ENCODE peak calls at places on chromosomes 3 and 15, in eight cellular contexts. One of them, this sample, is unnamed.

GRCh38 chr3:63096248-63097058 is 181.7 kb upstream of the SYNPR start:
- DNase-seq in mesenteric fat pad: no peak
- DNase-seq in NCI-H510A: no peak
- DNase-seq in activated CD4-positive, alpha-beta T cell treated with anti-CD3 and anti-CD28 coated beads, Interleukin-2, amount 50 U/mL, for 48 hours: no peak
- DNase-seq in uterus: no peak
- DNase-seq in cerebellar cortex: no peak
- DNase-seq in stimulated activated effector memory CD8-positive, alpha-beta T cell treated with anti-CD3 and anti-CD28 coated beads, Interleukin-12 subunit alpha, Interleukin-12 subunit beta, amount 100 ng/mL, for 72 hours: no peak
- DNase-seq in fibroblast of villous mesenchyme: no peak
- DNase-seq in this sample: no peak

GRCh38 chr3:193794002-193794835 is 201.2 kb downstream of the OPA1 start:
- DNase-seq in mesenteric fat pad: no peak
- DNase-seq in NCI-H510A: no peak
- DNase-seq in activated CD4-positive, alpha-beta T cell treated with anti-CD3 and anti-CD28 coated beads, Interleukin-2, amount 50 U/mL, for 48 hours: no peak
- DNase-seq in uterus: no peak
- DNase-seq in cerebellar cortex: no peak
- DNase-seq in stimulated activated effector memory CD8-positive, alpha-beta T cell treated with anti-CD3 and anti-CD28 coated beads, Interleukin-12 subunit alpha, Interleukin-12 subunit beta, amount 100 ng/mL, for 72 hours: no peak
- DNase-seq in fibroblast of villous mesenchyme: peak
- DNase-seq in this sample: no peak

GRCh38 chr3:77319711-77320110 is 279.8 kb downstream of the ROBO2 start:
- DNase-seq in mesenteric fat pad: no peak
- DNase-seq in NCI-H510A: no peak
- DNase-seq in activated CD4-positive, alpha-beta T cell treated with anti-CD3 and anti-CD28 coated beads, Interleukin-2, amount 50 U/mL, for 48 hours: no peak
- DNase-seq in uterus: no peak
- DNase-seq in cerebellar cortex: no peak
- DNase-seq in stimulated activated effector memory CD8-positive, alpha-beta T cell treated with anti-CD3 and anti-CD28 coated beads, Interleukin-12 subunit alpha, Interleukin-12 subunit beta, amount 100 ng/mL, for 72 hours: no peak
- DNase-seq in fibroblast of villous mesenchyme: peak
- DNase-seq in this sample: no peak

GRCh38 chr15:65377105-65377975 is 462 bp downstream of the IGDCC3 start:
- DNase-seq in mesenteric fat pad: no peak
- DNase-seq in NCI-H510A: no peak
- DNase-seq in activated CD4-positive, alpha-beta T cell treated with anti-CD3 and anti-CD28 coated beads, Interleukin-2, amount 50 U/mL, for 48 hours: peak
- DNase-seq in uterus: no peak
- DNase-seq in cerebellar cortex: peak
- DNase-seq in stimulated activated effector memory CD8-positive, alpha-beta T cell treated with anti-CD3 and anti-CD28 coated beads, Interleukin-12 subunit alpha, Interleukin-12 subunit beta, amount 100 ng/mL, for 72 hours: no peak
- DNase-seq in fibroblast of villous mesenchyme: peak
- DNase-seq in this sample: no peak

GRCh38 chr3:9732753-9733115 is 1.2 kb downstream of the BRPF1 start:
- DNase-seq in mesenteric fat pad: no peak
- DNase-seq in NCI-H510A: no peak
- DNase-seq in activated CD4-positive, alpha-beta T cell treated with anti-CD3 and anti-CD28 coated beads, Interleukin-2, amount 50 U/mL, for 48 hours: no peak
- DNase-seq in uterus: no peak
- DNase-seq in cerebellar cortex: peak
- DNase-seq in stimulated activated effector memory CD8-positive, alpha-beta T cell treated with anti-CD3 and anti-CD28 coated beads, Interleukin-12 subunit alpha, Interleukin-12 subunit beta, amount 100 ng/mL, for 72 hours: no peak
- DNase-seq in fibroblast of villous mesenchyme: no peak
- DNase-seq in this sample: no peak

GRCh38 chr3:111989061-111989678 is 9.6 kb upstream of the TAGLN3 start:
- DNase-seq in mesenteric fat pad: no peak
- DNase-seq in NCI-H510A: no peak
- DNase-seq in activated CD4-positive, alpha-beta T cell treated with anti-CD3 and anti-CD28 coated beads, Interleukin-2, amount 50 U/mL, for 48 hours: no peak
- DNase-seq in uterus: no peak
- DNase-seq in cerebellar cortex: peak
- DNase-seq in stimulated activated effector memory CD8-positive, alpha-beta T cell treated with anti-CD3 and anti-CD28 coated beads, Interleukin-12 subunit alpha, Interleukin-12 subunit beta, amount 100 ng/mL, for 72 hours: no peak
- DNase-seq in fibroblast of villous mesenchyme: peak
- DNase-seq in this sample: no peak

GRCh38 chr3:59251899-59252298 is 202.1 kb upstream of the CFAP20DC start:
- DNase-seq in mesenteric fat pad: no peak
- DNase-seq in NCI-H510A: no peak
- DNase-seq in activated CD4-positive, alpha-beta T cell treated with anti-CD3 and anti-CD28 coated beads, Interleukin-2, amount 50 U/mL, for 48 hours: no peak
- DNase-seq in uterus: no peak
- DNase-seq in cerebellar cortex: no peak
- DNase-seq in stimulated activated effector memory CD8-positive, alpha-beta T cell treated with anti-CD3 and anti-CD28 coated beads, Interleukin-12 subunit alpha, Interleukin-12 subunit beta, amount 100 ng/mL, for 72 hours: no peak
- DNase-seq in fibroblast of villous mesenchyme: peak
- DNase-seq in this sample: no peak

GRCh38 chr3:61927332-61927731 is 366.0 kb downstream of the PTPRG start:
- DNase-seq in mesenteric fat pad: no peak
- DNase-seq in NCI-H510A: no peak
- DNase-seq in activated CD4-positive, alpha-beta T cell treated with anti-CD3 and anti-CD28 coated beads, Interleukin-2, amount 50 U/mL, for 48 hours: no peak
- DNase-seq in uterus: peak
- DNase-seq in cerebellar cortex: peak
- DNase-seq in stimulated activated effector memory CD8-positive, alpha-beta T cell treated with anti-CD3 and anti-CD28 coated beads, Interleukin-12 subunit alpha, Interleukin-12 subunit beta, amount 100 ng/mL, for 72 hours: no peak
- DNase-seq in fibroblast of villous mesenchyme: peak
- DNase-seq in this sample: peak

GRCh38 chr3:127440384-127440783 is 150.1 kb downstream of the TPRA1 start:
- DNase-seq in mesenteric fat pad: peak
- DNase-seq in NCI-H510A: no peak
- DNase-seq in activated CD4-positive, alpha-beta T cell treated with anti-CD3 and anti-CD28 coated beads, Interleukin-2, amount 50 U/mL, for 48 hours: no peak
- DNase-seq in uterus: peak
- DNase-seq in cerebellar cortex: no peak
- DNase-seq in stimulated activated effector memory CD8-positive, alpha-beta T cell treated with anti-CD3 and anti-CD28 coated beads, Interleukin-12 subunit alpha, Interleukin-12 subunit beta, amount 100 ng/mL, for 72 hours: no peak
- DNase-seq in fibroblast of villous mesenchyme: no peak
- DNase-seq in this sample: peak

GRCh38 chr3:146838221-146838620 is 233.1 kb upstream of the PLSCR5 start:
- DNase-seq in mesenteric fat pad: no peak
- DNase-seq in NCI-H510A: no peak
- DNase-seq in activated CD4-positive, alpha-beta T cell treated with anti-CD3 and anti-CD28 coated beads, Interleukin-2, amount 50 U/mL, for 48 hours: no peak
- DNase-seq in uterus: no peak
- DNase-seq in cerebellar cortex: no peak
- DNase-seq in stimulated activated effector memory CD8-positive, alpha-beta T cell treated with anti-CD3 and anti-CD28 coated beads, Interleukin-12 subunit alpha, Interleukin-12 subunit beta, amount 100 ng/mL, for 72 hours: no peak
- DNase-seq in fibroblast of villous mesenchyme: no peak
- DNase-seq in this sample: no peak

GRCh38 chr15:78065284-78065872 is 12.1 kb downstream of the TBC1D2B start:
- DNase-seq in mesenteric fat pad: peak
- DNase-seq in NCI-H510A: no peak
- DNase-seq in activated CD4-positive, alpha-beta T cell treated with anti-CD3 and anti-CD28 coated beads, Interleukin-2, amount 50 U/mL, for 48 hours: no peak
- DNase-seq in uterus: peak
- DNase-seq in cerebellar cortex: no peak
- DNase-seq in stimulated activated effector memory CD8-positive, alpha-beta T cell treated with anti-CD3 and anti-CD28 coated beads, Interleukin-12 subunit alpha, Interleukin-12 subunit beta, amount 100 ng/mL, for 72 hours: no peak
- DNase-seq in fibroblast of villous mesenchyme: peak
- DNase-seq in this sample: peak

GRCh38 chr3:43338295-43338694 is 52.0 kb downstream of the SNRK start:
- DNase-seq in mesenteric fat pad: no peak
- DNase-seq in NCI-H510A: no peak
- DNase-seq in activated CD4-positive, alpha-beta T cell treated with anti-CD3 and anti-CD28 coated beads, Interleukin-2, amount 50 U/mL, for 48 hours: no peak
- DNase-seq in uterus: no peak
- DNase-seq in cerebellar cortex: no peak
- DNase-seq in stimulated activated effector memory CD8-positive, alpha-beta T cell treated with anti-CD3 and anti-CD28 coated beads, Interleukin-12 subunit alpha, Interleukin-12 subunit beta, amount 100 ng/mL, for 72 hours: no peak
- DNase-seq in fibroblast of villous mesenchyme: no peak
- DNase-seq in this sample: no peak

GRCh38 chr3:10933958-10934481 is 58.5 kb upstream of the SLC6A1 start:
- DNase-seq in mesenteric fat pad: no peak
- DNase-seq in NCI-H510A: no peak
- DNase-seq in activated CD4-positive, alpha-beta T cell treated with anti-CD3 and anti-CD28 coated beads, Interleukin-2, amount 50 U/mL, for 48 hours: no peak
- DNase-seq in uterus: no peak
- DNase-seq in cerebellar cortex: no peak
- DNase-seq in stimulated activated effector memory CD8-positive, alpha-beta T cell treated with anti-CD3 and anti-CD28 coated beads, Interleukin-12 subunit alpha, Interleukin-12 subunit beta, amount 100 ng/mL, for 72 hours: no peak
- DNase-seq in fibroblast of villous mesenchyme: no peak
- DNase-seq in this sample: no peak

GRCh38 chr3:21237638-21238037 is 513.4 kb downstream of the ZNF385D start:
- DNase-seq in mesenteric fat pad: no peak
- DNase-seq in NCI-H510A: no peak
- DNase-seq in activated CD4-positive, alpha-beta T cell treated with anti-CD3 and anti-CD28 coated beads, Interleukin-2, amount 50 U/mL, for 48 hours: no peak
- DNase-seq in uterus: no peak
- DNase-seq in cerebellar cortex: no peak
- DNase-seq in stimulated activated effector memory CD8-positive, alpha-beta T cell treated with anti-CD3 and anti-CD28 coated beads, Interleukin-12 subunit alpha, Interleukin-12 subunit beta, amount 100 ng/mL, for 72 hours: no peak
- DNase-seq in fibroblast of villous mesenchyme: no peak
- DNase-seq in this sample: no peak

GRCh38 chr3:68919000-68919399 is 13.3 kb downstream of the TAFA4 start:
- DNase-seq in mesenteric fat pad: no peak
- DNase-seq in NCI-H510A: no peak
- DNase-seq in activated CD4-positive, alpha-beta T cell treated with anti-CD3 and anti-CD28 coated beads, Interleukin-2, amount 50 U/mL, for 48 hours: no peak
- DNase-seq in uterus: no peak
- DNase-seq in cerebellar cortex: no peak
- DNase-seq in stimulated activated effector memory CD8-positive, alpha-beta T cell treated with anti-CD3 and anti-CD28 coated beads, Interleukin-12 subunit alpha, Interleukin-12 subunit beta, amount 100 ng/mL, for 72 hours: no peak
- DNase-seq in fibroblast of villous mesenchyme: peak
- DNase-seq in this sample: no peak

GRCh38 chr3:37687966-37688365 is 173.7 kb upstream of the CTDSPL start:
- DNase-seq in mesenteric fat pad: no peak
- DNase-seq in NCI-H510A: no peak
- DNase-seq in activated CD4-positive, alpha-beta T cell treated with anti-CD3 and anti-CD28 coated beads, Interleukin-2, amount 50 U/mL, for 48 hours: no peak
- DNase-seq in uterus: no peak
- DNase-seq in cerebellar cortex: no peak
- DNase-seq in stimulated activated effector memory CD8-positive, alpha-beta T cell treated with anti-CD3 and anti-CD28 coated beads, Interleukin-12 subunit alpha, Interleukin-12 subunit beta, amount 100 ng/mL, for 72 hours: no peak
- DNase-seq in fibroblast of villous mesenchyme: no peak
- DNase-seq in this sample: peak

GRCh38 chr3:156483961-156484787 is 70.7 kb downstream of the SSR3 start:
- DNase-seq in mesenteric fat pad: no peak
- DNase-seq in NCI-H510A: no peak
- DNase-seq in activated CD4-positive, alpha-beta T cell treated with anti-CD3 and anti-CD28 coated beads, Interleukin-2, amount 50 U/mL, for 48 hours: peak
- DNase-seq in uterus: no peak
- DNase-seq in cerebellar cortex: peak
- DNase-seq in stimulated activated effector memory CD8-positive, alpha-beta T cell treated with anti-CD3 and anti-CD28 coated beads, Interleukin-12 subunit alpha, Interleukin-12 subunit beta, amount 100 ng/mL, for 72 hours: peak
- DNase-seq in fibroblast of villous mesenchyme: peak
- DNase-seq in this sample: no peak

GRCh38 chr3:23203651-23204111 is 554 bp downstream of the UBE2E2 start:
- DNase-seq in mesenteric fat pad: no peak
- DNase-seq in NCI-H510A: no peak
- DNase-seq in activated CD4-positive, alpha-beta T cell treated with anti-CD3 and anti-CD28 coated beads, Interleukin-2, amount 50 U/mL, for 48 hours: peak
- DNase-seq in uterus: peak
- DNase-seq in cerebellar cortex: peak
- DNase-seq in stimulated activated effector memory CD8-positive, alpha-beta T cell treated with anti-CD3 and anti-CD28 coated beads, Interleukin-12 subunit alpha, Interleukin-12 subunit beta, amount 100 ng/mL, for 72 hours: no peak
- DNase-seq in fibroblast of villous mesenchyme: peak
- DNase-seq in this sample: peak

GRCh38 chr3:172142074-172143059 is 103.0 kb downstream of the FNDC3B start:
- DNase-seq in mesenteric fat pad: no peak
- DNase-seq in NCI-H510A: no peak
- DNase-seq in activated CD4-positive, alpha-beta T cell treated with anti-CD3 and anti-CD28 coated beads, Interleukin-2, amount 50 U/mL, for 48 hours: no peak
- DNase-seq in uterus: no peak
- DNase-seq in cerebellar cortex: no peak
- DNase-seq in stimulated activated effector memory CD8-positive, alpha-beta T cell treated with anti-CD3 and anti-CD28 coated beads, Interleukin-12 subunit alpha, Interleukin-12 subunit beta, amount 100 ng/mL, for 72 hours: no peak
- DNase-seq in fibroblast of villous mesenchyme: peak
- DNase-seq in this sample: no peak

GRCh38 chr3:158165730-158166129 is 55.8 kb downstream of the RSRC1 start:
- DNase-seq in mesenteric fat pad: no peak
- DNase-seq in NCI-H510A: no peak
- DNase-seq in activated CD4-positive, alpha-beta T cell treated with anti-CD3 and anti-CD28 coated beads, Interleukin-2, amount 50 U/mL, for 48 hours: no peak
- DNase-seq in uterus: no peak
- DNase-seq in cerebellar cortex: no peak
- DNase-seq in stimulated activated effector memory CD8-positive, alpha-beta T cell treated with anti-CD3 and anti-CD28 coated beads, Interleukin-12 subunit alpha, Interleukin-12 subunit beta, amount 100 ng/mL, for 72 hours: no peak
- DNase-seq in fibroblast of villous mesenchyme: peak
- DNase-seq in this sample: no peak

GRCh38 chr3:50245251-50245745 is 9.3 kb downstream of the GNAI2 start:
- DNase-seq in mesenteric fat pad: no peak
- DNase-seq in NCI-H510A: no peak
- DNase-seq in activated CD4-positive, alpha-beta T cell treated with anti-CD3 and anti-CD28 coated beads, Interleukin-2, amount 50 U/mL, for 48 hours: no peak
- DNase-seq in uterus: no peak
- DNase-seq in cerebellar cortex: no peak
- DNase-seq in stimulated activated effector memory CD8-positive, alpha-beta T cell treated with anti-CD3 and anti-CD28 coated beads, Interleukin-12 subunit alpha, Interleukin-12 subunit beta, amount 100 ng/mL, for 72 hours: no peak
- DNase-seq in fibroblast of villous mesenchyme: no peak
- DNase-seq in this sample: no peak

GRCh38 chr3:42500909-42501308 is 1.5 kb upstream of the VIPR1 start:
- DNase-seq in mesenteric fat pad: no peak
- DNase-seq in NCI-H510A: no peak
- DNase-seq in activated CD4-positive, alpha-beta T cell treated with anti-CD3 and anti-CD28 coated beads, Interleukin-2, amount 50 U/mL, for 48 hours: no peak
- DNase-seq in uterus: no peak
- DNase-seq in cerebellar cortex: no peak
- DNase-seq in stimulated activated effector memory CD8-positive, alpha-beta T cell treated with anti-CD3 and anti-CD28 coated beads, Interleukin-12 subunit alpha, Interleukin-12 subunit beta, amount 100 ng/mL, for 72 hours: no peak
- DNase-seq in fibroblast of villous mesenchyme: no peak
- DNase-seq in this sample: peak

GRCh38 chr3:128226794-128227399 is 73.6 kb downstream of the EEFSEC start:
- DNase-seq in mesenteric fat pad: no peak
- DNase-seq in NCI-H510A: no peak
- DNase-seq in activated CD4-positive, alpha-beta T cell treated with anti-CD3 and anti-CD28 coated beads, Interleukin-2, amount 50 U/mL, for 48 hours: peak
- DNase-seq in uterus: no peak
- DNase-seq in cerebellar cortex: peak
- DNase-seq in stimulated activated effector memory CD8-positive, alpha-beta T cell treated with anti-CD3 and anti-CD28 coated beads, Interleukin-12 subunit alpha, Interleukin-12 subunit beta, amount 100 ng/mL, for 72 hours: peak
- DNase-seq in fibroblast of villous mesenchyme: peak
- DNase-seq in this sample: no peak

GRCh38 chr3:61727435-61727834 is 166.1 kb downstream of the PTPRG start:
- DNase-seq in mesenteric fat pad: no peak
- DNase-seq in NCI-H510A: no peak
- DNase-seq in activated CD4-positive, alpha-beta T cell treated with anti-CD3 and anti-CD28 coated beads, Interleukin-2, amount 50 U/mL, for 48 hours: no peak
- DNase-seq in uterus: no peak
- DNase-seq in cerebellar cortex: no peak
- DNase-seq in stimulated activated effector memory CD8-positive, alpha-beta T cell treated with anti-CD3 and anti-CD28 coated beads, Interleukin-12 subunit alpha, Interleukin-12 subunit beta, amount 100 ng/mL, for 72 hours: no peak
- DNase-seq in fibroblast of villous mesenchyme: no peak
- DNase-seq in this sample: no peak

GRCh38 chr15:74312445-74313007 is 54.9 kb downstream of the CYP11A1 start:
- DNase-seq in mesenteric fat pad: no peak
- DNase-seq in NCI-H510A: peak
- DNase-seq in activated CD4-positive, alpha-beta T cell treated with anti-CD3 and anti-CD28 coated beads, Interleukin-2, amount 50 U/mL, for 48 hours: no peak
- DNase-seq in uterus: no peak
- DNase-seq in cerebellar cortex: peak
- DNase-seq in stimulated activated effector memory CD8-positive, alpha-beta T cell treated with anti-CD3 and anti-CD28 coated beads, Interleukin-12 subunit alpha, Interleukin-12 subunit beta, amount 100 ng/mL, for 72 hours: no peak
- DNase-seq in fibroblast of villous mesenchyme: no peak
- DNase-seq in this sample: no peak

GRCh38 chr3:30616347-30617027 is 10.1 kb downstream of the TGFBR2 start:
- DNase-seq in mesenteric fat pad: no peak
- DNase-seq in NCI-H510A: no peak
- DNase-seq in activated CD4-positive, alpha-beta T cell treated with anti-CD3 and anti-CD28 coated beads, Interleukin-2, amount 50 U/mL, for 48 hours: no peak
- DNase-seq in uterus: no peak
- DNase-seq in cerebellar cortex: no peak
- DNase-seq in stimulated activated effector memory CD8-positive, alpha-beta T cell treated with anti-CD3 and anti-CD28 coated beads, Interleukin-12 subunit alpha, Interleukin-12 subunit beta, amount 100 ng/mL, for 72 hours: no peak
- DNase-seq in fibroblast of villous mesenchyme: no peak
- DNase-seq in this sample: no peak

GRCh38 chr3:193560870-193561269 is 6.2 kb upstream of the ATP13A4 start:
- DNase-seq in mesenteric fat pad: no peak
- DNase-seq in NCI-H510A: no peak
- DNase-seq in activated CD4-positive, alpha-beta T cell treated with anti-CD3 and anti-CD28 coated beads, Interleukin-2, amount 50 U/mL, for 48 hours: no peak
- DNase-seq in uterus: no peak
- DNase-seq in cerebellar cortex: peak
- DNase-seq in stimulated activated effector memory CD8-positive, alpha-beta T cell treated with anti-CD3 and anti-CD28 coated beads, Interleukin-12 subunit alpha, Interleukin-12 subunit beta, amount 100 ng/mL, for 72 hours: no peak
- DNase-seq in fibroblast of villous mesenchyme: no peak
- DNase-seq in this sample: no peak

GRCh38 chr15:78635346-78635745 is 5.7 kb downstream of the CHRNB4 start:
- DNase-seq in mesenteric fat pad: peak
- DNase-seq in NCI-H510A: no peak
- DNase-seq in activated CD4-positive, alpha-beta T cell treated with anti-CD3 and anti-CD28 coated beads, Interleukin-2, amount 50 U/mL, for 48 hours: no peak
- DNase-seq in uterus: no peak
- DNase-seq in cerebellar cortex: no peak
- DNase-seq in stimulated activated effector memory CD8-positive, alpha-beta T cell treated with anti-CD3 and anti-CD28 coated beads, Interleukin-12 subunit alpha, Interleukin-12 subunit beta, amount 100 ng/mL, for 72 hours: no peak
- DNase-seq in fibroblast of villous mesenchyme: no peak
- DNase-seq in this sample: no peak

GRCh38 chr3:152278674-152279427 is 10.1 kb downstream of the MBNL1 start:
- DNase-seq in mesenteric fat pad: no peak
- DNase-seq in NCI-H510A: no peak
- DNase-seq in activated CD4-positive, alpha-beta T cell treated with anti-CD3 and anti-CD28 coated beads, Interleukin-2, amount 50 U/mL, for 48 hours: no peak
- DNase-seq in uterus: no peak
- DNase-seq in cerebellar cortex: no peak
- DNase-seq in stimulated activated effector memory CD8-positive, alpha-beta T cell treated with anti-CD3 and anti-CD28 coated beads, Interleukin-12 subunit alpha, Interleukin-12 subunit beta, amount 100 ng/mL, for 72 hours: no peak
- DNase-seq in fibroblast of villous mesenchyme: no peak
- DNase-seq in this sample: no peak